ENCODE peak calls at places on chromosomes 13 and 19, in seven cellular contexts. E, X, S, W, F, H and Q are unnamed samples.

GRCh38 chr13:54965881-54966280 is 1937.3 kb downstream of the OLFM4 start:
- DNase-seq in E (no peak), X (no peak), S (no peak), W (no peak), F (peak), H (no peak), Q (no peak)

GRCh38 chr13:113018676-113019465 is 49.9 kb downstream of the MCF2L start:
- DNase-seq in E (no peak), X (no peak), S (no peak), W (no peak), F (no peak), H (no peak), Q (no peak)

GRCh38 chr13:43961909-43962308 is 82.2 kb downstream of the LACC1 start:
- DNase-seq in E (no peak), X (no peak), S (no peak), W (no peak), F (no peak), H (peak), Q (no peak)

GRCh38 chr13:40132249-40132648 is 476.8 kb downstream of the COG6 start:
- DNase-seq in E (no peak), X (no peak), S (no peak), W (no peak), F (no peak), H (no peak), Q (no peak)

GRCh38 chr19:5091576-5092215 is 122.8 kb downstream of the KDM4B start:
- DNase-seq in E (no peak), X (no peak), S (no peak), W (no peak), F (peak), H (peak), Q (no peak)

GRCh38 chr19:42345191-42345812 is 19.9 kb downstream of the MEGF8 start:
- DNase-seq in E (no peak), X (no peak), S (no peak), W (no peak), F (peak), H (no peak), Q (no peak)

GRCh38 chr19:49481020-49481683 is 6.3 kb upstream of the RPL13A start:
- DNase-seq in E (no peak), X (no peak), S (no peak), W (no peak), F (no peak), H (no peak), Q (no peak)

GRCh38 chr13:106533101-106533939 is 2.1 kb downstream of the EFNB2 start:
- DNase-seq in E (peak), X (no peak), S (peak), W (peak), F (peak), H (peak), Q (peak)

GRCh38 chr19:55305491-55305890 is 19.6 kb downstream of the TMEM150B start:
- DNase-seq in E (peak), X (peak), S (no peak), W (no peak), F (no peak), H (peak), Q (no peak)

GRCh38 chr13:37109080-37109678 is 3.7 kb upstream of the CSNK1A1L start:
- DNase-seq in E (no peak), X (peak), S (no peak), W (no peak), F (peak), H (no peak), Q (no peak)

GRCh38 chr13:100176781-100177389 is 88.0 kb downstream of the PCCA start:
- DNase-seq in E (no peak), X (peak), S (no peak), W (no peak), F (no peak), H (no peak), Q (no peak)

GRCh38 chr13:25180450-25180794 is 8.3 kb upstream of the AMER2 start:
- DNase-seq in E (no peak), X (no peak), S (no peak), W (no peak), F (no peak), H (peak), Q (no peak)

GRCh38 chr19:48043675-48044258 is at the start of gene CABP5:
- DNase-seq in E (no peak), X (no peak), S (no peak), W (no peak), F (no peak), H (peak), Q (no peak)

GRCh38 chr19:14203258-14203657 is 2.7 kb downstream of the ADGRL1 start:
- DNase-seq in E (no peak), X (no peak), S (no peak), W (no peak), F (no peak), H (no peak), Q (no peak)

GRCh38 chr19:1999856-2000515 is 15.5 kb downstream of the BTBD2 start:
- DNase-seq in E (no peak), X (no peak), S (no peak), W (no peak), F (peak), H (no peak), Q (no peak)

GRCh38 chr19:10899171-10899653 is 27.9 kb downstream of the CARM1 start:
- DNase-seq in E (peak), X (no peak), S (peak), W (peak), F (no peak), H (no peak), Q (peak)

GRCh38 chr19:47309608-47310007 is at the start of gene C5AR1:
- DNase-seq in E (no peak), X (peak), S (no peak), W (peak), F (no peak), H (no peak), Q (no peak)

GRCh38 chr19:9720541-9720940 is 45.6 kb upstream of the ZNF562 start:
- DNase-seq in E (no peak), X (no peak), S (no peak), W (no peak), F (no peak), H (peak), Q (no peak)

GRCh38 chr13:75356426-75356825 is 125.5 kb downstream of the TBC1D4 start:
- DNase-seq in E (no peak), X (no peak), S (no peak), W (no peak), F (no peak), H (no peak), Q (no peak)

GRCh38 chr13:49731766-49732165 is 40.5 kb upstream of the EBPL start:
- DNase-seq in E (no peak), X (no peak), S (no peak), W (no peak), F (no peak), H (no peak), Q (no peak)

GRCh38 chr13:36154567-36155231 is 23.5 kb upstream of the DCLK1 start:
- DNase-seq in E (no peak), X (no peak), S (no peak), W (peak), F (peak), H (no peak), Q (no peak)

GRCh38 chr19:334296-335071 is 10.1 kb downstream of the MIER2 start:
- DNase-seq in E (no peak), X (no peak), S (no peak), W (no peak), F (no peak), H (no peak), Q (no peak)

GRCh38 chr13:107581009-107581408 is 634.3 kb downstream of the LIG4 start:
- DNase-seq in E (no peak), X (no peak), S (no peak), W (no peak), F (no peak), H (no peak), Q (no peak)

GRCh38 chr13:108663710-108664109 is 34.3 kb downstream of the MYO16 start:
- DNase-seq in E (no peak), X (no peak), S (no peak), W (no peak), F (no peak), H (no peak), Q (no peak)

GRCh38 chr13:35720690-35721554 is 244.4 kb upstream of the MAB21L1 start:
- DNase-seq in E (peak), X (peak), S (no peak), W (no peak), F (peak), H (peak), Q (peak)

GRCh38 chr13:35794734-35795389 is 318.4 kb upstream of the MAB21L1 start:
- DNase-seq in E (no peak), X (no peak), S (no peak), W (no peak), F (no peak), H (no peak), Q (no peak)

GRCh38 chr19:38975214-38975860 is at the start of gene FBXO17:
- DNase-seq in E (peak), X (no peak), S (no peak), W (peak), F (peak), H (peak), Q (peak)

GRCh38 chr13:112638157-112638750 is 50.3 kb upstream of the TUBGCP3 start:
- DNase-seq in E (no peak), X (no peak), S (no peak), W (no peak), F (no peak), H (no peak), Q (peak)

DNA sequence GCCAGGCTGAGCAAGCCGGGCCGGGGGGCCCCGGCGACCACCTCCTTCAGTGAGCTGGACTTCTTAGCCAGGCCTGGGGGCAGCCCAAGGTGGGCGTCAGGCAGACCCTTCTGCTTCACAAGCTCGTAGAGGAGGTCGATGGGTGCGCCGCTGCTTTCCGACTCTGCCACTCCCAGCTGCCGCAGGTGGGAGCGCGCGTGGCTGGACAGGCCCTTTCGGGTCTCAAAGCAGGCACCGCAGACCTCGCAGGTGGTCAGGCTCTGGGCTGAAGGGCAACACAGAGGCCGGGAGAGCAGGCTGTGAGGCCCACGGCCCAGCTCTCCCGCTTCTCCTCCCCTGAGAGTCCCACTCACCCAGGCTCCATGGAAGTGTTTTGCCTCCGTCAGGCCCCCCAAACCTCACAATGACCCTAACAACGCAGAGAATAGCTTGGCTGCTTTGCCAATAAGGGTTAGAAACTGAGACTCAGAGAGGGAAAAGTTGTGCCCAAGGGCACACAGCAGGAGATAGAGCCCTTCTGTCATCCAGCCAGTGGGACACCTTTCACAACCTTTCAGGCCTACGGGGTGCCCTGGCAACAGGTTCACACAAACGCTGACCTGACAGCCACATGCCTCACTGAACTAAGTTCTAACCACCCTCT is 11.2 kb upstream of the AKAP8L start:
- DNase-seq in E (no peak), X (no peak), S (no peak), W (no peak), F (no peak), H (no peak), Q (no peak)
- H3K4me3 ChIP-seq in E (no peak), X (no peak), S (no peak), W (no peak), F (no peak), H (no peak), Q (no peak)

GRCh38 chr19:18045307-18046013 is 37.5 kb downstream of the ARRDC2 start:
- DNase-seq in E (no peak), X (no peak), S (no peak), W (no peak), F (no peak), H (no peak), Q (no peak)
- H3K4me3 ChIP-seq in E (peak), X (peak), S (peak), W (peak), F (no peak), H (no peak), Q (no peak)

GRCh38 chr13:28796938-28797257 is 23.2 kb upstream of the MTUS2 start:
- DNase-seq in E (no peak), X (no peak), S (no peak), W (no peak), F (no peak), H (no peak), Q (no peak)
- H3K4me3 ChIP-seq in E (no peak), X (no peak), S (no peak), W (no peak), F (no peak), H (no peak), Q (no peak)

GRCh38 chr19:34259367-34259865 is 5.1 kb downstream of the GARRE1 start:
- DNase-seq in E (no peak), X (no peak), S (no peak), W (no peak), F (no peak), H (no peak), Q (peak)
- H3K4me3 ChIP-seq in E (no peak), X (no peak), S (no peak), W (no peak), F (no peak), H (no peak), Q (no peak)

DNA sequence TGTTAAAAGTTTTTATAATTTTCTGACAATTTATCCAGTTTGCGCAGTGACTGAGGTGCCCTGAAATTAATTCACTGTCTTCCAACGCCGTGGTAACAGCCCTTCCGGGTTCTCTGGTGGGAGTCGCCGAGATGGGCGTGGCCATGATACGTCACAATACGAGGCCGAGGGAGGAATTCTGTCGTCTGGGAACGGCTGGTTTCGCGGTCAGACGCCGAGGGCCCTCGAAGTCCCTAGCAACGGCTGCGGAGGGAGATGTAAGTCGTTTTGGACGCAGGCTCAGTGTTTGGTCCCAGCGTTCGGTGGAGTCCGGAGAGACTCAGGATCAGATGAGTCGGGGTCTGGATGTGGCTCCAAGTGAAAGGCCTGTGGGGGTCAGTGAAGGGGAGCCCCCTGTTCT is 21.7 kb downstream of the ZNF613 start:
- DNase-seq in E (no peak), X (no peak), S (no peak), W (peak), F (no peak), H (peak), Q (no peak)
- H3K4me3 ChIP-seq in E (no peak), X (no peak), S (no peak), W (peak), F (no peak), H (peak), Q (no peak)